ENCODE peak calls at places on chromosome 2, in six cellular contexts. K, D, B, I, A and X are unnamed samples.

GRCh38 chr2:64699712-64700111 is 46.0 kb upstream of the SERTAD2 start:
- DNase-seq in D (no peak), A (no peak), I (no peak), B (no peak), K (no peak), X (no peak)

GRCh38 chr2:26913599-26914285 is 56.7 kb upstream of the MAPRE3 start:
- DNase-seq in D (no peak), B (no peak), K (no peak), A (peak; percentile 43), I (no peak), X (no peak)

GRCh38 chr2:172772637-172773036 is 37.0 kb downstream of the RAPGEF4 start:
- DNase-seq in A (peak; percentile 3), B (no peak), I (no peak), K (no peak), D (no peak), X (no peak)

GRCh38 chr2:55033921-55034320 is 16.3 kb downstream of the RTN4 start:
- DNase-seq in K (no peak), D (no peak), I (no peak), B (no peak), A (no peak), X (no peak)

GRCh38 chr2:134683561-134684112 is 35.2 kb downstream of the TMEM163 start:
- DNase-seq in D (no peak), B (no peak), I (no peak), A (no peak), K (no peak), X (peak; percentile 16)

GRCh38 chr2:122340246-122340645 is 584.8 kb downstream of the TSN start:
- DNase-seq in B (no peak), D (no peak), I (no peak), K (no peak), A (no peak), X (no peak)

GRCh38 chr2:133937669-133938068 is 316.2 kb upstream of the MGAT5 start:
- DNase-seq in K (no peak), A (no peak), D (no peak), B (no peak), I (no peak), X (no peak)

GRCh38 chr2:3870997-3871396 is 167.6 kb downstream of the DCDC2C start:
- DNase-seq in D (peak; percentile 19), I (no peak), K (no peak), A (no peak), B (no peak), X (no peak)

GRCh38 chr2:33727361-33728032 is 128.4 kb upstream of the FAM98A start:
- DNase-seq in A (no peak), K (no peak), B (no peak), D (no peak), I (no peak), X (no peak)

GRCh38 chr2:226800941-226801784 is 1.5 kb upstream of the IRS1 start:
- DNase-seq in I (no peak), D (no peak), B (peak; percentile 87), K (peak; percentile 93), A (no peak), X (no peak)

GRCh38 chr2:51581636-51582267 is 549.8 kb upstream of the NRXN1 start:
- DNase-seq in B (no peak), A (no peak), D (no peak), K (no peak), I (no peak), X (no peak)

GRCh38 chr2:21055879-21056790 is 12.3 kb upstream of the APOB start:
- DNase-seq in A (no peak), K (no peak), B (no peak), I (no peak), D (no peak), X (no peak)

GRCh38 chr2:20573611-20574422 is 77.1 kb downstream of the HS1BP3 start:
- DNase-seq in I (no peak), D (no peak), K (no peak), B (no peak), A (peak; percentile 59), X (no peak)

GRCh38 chr2:234395801-234396478 is 100.9 kb downstream of the ARL4C start:
- DNase-seq in I (no peak), B (no peak), K (peak; percentile 99), D (no peak), A (no peak), X (no peak)